ENCODE peak calls at places on chromosomes 11 and 22, in seven cellular contexts. One of them, this sample, is unnamed.

GRCh38 chr11:45756384-45757010 is 48.5 kb upstream of the SLC35C1 start:
- DNase-seq in effector memory CD4-positive, alpha-beta T cell: no peak
- DNase-seq in kidney glomerular epithelial cell: no peak
- DNase-seq in lung: no peak
- DNase-seq in iPS-NIHi11: no peak
- DNase-seq in activated T-cell treated with anti-CD3 and anti-CD28 coated beads for 24 hours: no peak
- DNase-seq in cardiac fibroblast: no peak
- DNase-seq in this sample: no peak

GRCh38 chr22:48896766-48897637 is 930.7 kb downstream of the BRD1 start:
- DNase-seq in effector memory CD4-positive, alpha-beta T cell: no peak
- DNase-seq in kidney glomerular epithelial cell: no peak
- DNase-seq in lung: no peak
- DNase-seq in iPS-NIHi11: no peak
- DNase-seq in activated T-cell treated with anti-CD3 and anti-CD28 coated beads for 24 hours: no peak
- DNase-seq in cardiac fibroblast: no peak
- DNase-seq in this sample: peak

GRCh38 chr22:45441158-45441557 is 27.7 kb downstream of the RIBC2 start:
- DNase-seq in effector memory CD4-positive, alpha-beta T cell: no peak
- DNase-seq in kidney glomerular epithelial cell: peak
- DNase-seq in lung: peak
- DNase-seq in iPS-NIHi11: peak
- DNase-seq in activated T-cell treated with anti-CD3 and anti-CD28 coated beads for 24 hours: peak
- DNase-seq in cardiac fibroblast: peak
- DNase-seq in this sample: no peak

GRCh38 chr11:69007978-69008381 is 5.1 kb downstream of the MRGPRF start:
- DNase-seq in effector memory CD4-positive, alpha-beta T cell: no peak
- DNase-seq in kidney glomerular epithelial cell: peak
- DNase-seq in lung: no peak
- DNase-seq in iPS-NIHi11: no peak
- DNase-seq in activated T-cell treated with anti-CD3 and anti-CD28 coated beads for 24 hours: no peak
- DNase-seq in cardiac fibroblast: peak
- DNase-seq in this sample: peak

GRCh38 chr11:83449338-83449913 is 163.3 kb upstream of the CCDC90B start:
- DNase-seq in effector memory CD4-positive, alpha-beta T cell: no peak
- DNase-seq in kidney glomerular epithelial cell: no peak
- DNase-seq in lung: no peak
- DNase-seq in iPS-NIHi11: no peak
- DNase-seq in activated T-cell treated with anti-CD3 and anti-CD28 coated beads for 24 hours: no peak
- DNase-seq in cardiac fibroblast: no peak
- DNase-seq in this sample: no peak

GRCh38 chr11:92149996-92150395 is 74.6 kb upstream of the FAT3 start:
- DNase-seq in effector memory CD4-positive, alpha-beta T cell: no peak
- DNase-seq in kidney glomerular epithelial cell: no peak
- DNase-seq in lung: no peak
- DNase-seq in iPS-NIHi11: no peak
- DNase-seq in activated T-cell treated with anti-CD3 and anti-CD28 coated beads for 24 hours: no peak
- DNase-seq in cardiac fibroblast: peak
- DNase-seq in this sample: no peak

GRCh38 chr11:74534216-74534615 is 40.7 kb upstream of the LIPT2 start:
- DNase-seq in effector memory CD4-positive, alpha-beta T cell: no peak
- DNase-seq in kidney glomerular epithelial cell: no peak
- DNase-seq in lung: no peak
- DNase-seq in iPS-NIHi11: no peak
- DNase-seq in activated T-cell treated with anti-CD3 and anti-CD28 coated beads for 24 hours: no peak
- DNase-seq in cardiac fibroblast: no peak
- DNase-seq in this sample: no peak

GRCh38 chr11:112477152-112477928 is 216.7 kb upstream of the PLET1 start:
- DNase-seq in effector memory CD4-positive, alpha-beta T cell: no peak
- DNase-seq in kidney glomerular epithelial cell: no peak
- DNase-seq in lung: no peak
- DNase-seq in iPS-NIHi11: no peak
- DNase-seq in activated T-cell treated with anti-CD3 and anti-CD28 coated beads for 24 hours: no peak
- DNase-seq in cardiac fibroblast: no peak
- DNase-seq in this sample: no peak

GRCh38 chr11:88414385-88414861 is 76.9 kb upstream of the CTSC start:
- DNase-seq in effector memory CD4-positive, alpha-beta T cell: no peak
- DNase-seq in kidney glomerular epithelial cell: no peak
- DNase-seq in lung: peak
- DNase-seq in iPS-NIHi11: peak
- DNase-seq in activated T-cell treated with anti-CD3 and anti-CD28 coated beads for 24 hours: no peak
- DNase-seq in cardiac fibroblast: peak
- DNase-seq in this sample: no peak

GRCh38 chr11:75277211-75277805 is 36.7 kb downstream of the TPBGL start:
- DNase-seq in effector memory CD4-positive, alpha-beta T cell: no peak
- DNase-seq in kidney glomerular epithelial cell: no peak
- DNase-seq in lung: no peak
- DNase-seq in iPS-NIHi11: no peak
- DNase-seq in activated T-cell treated with anti-CD3 and anti-CD28 coated beads for 24 hours: no peak
- DNase-seq in cardiac fibroblast: no peak
- DNase-seq in this sample: peak